ENCODE peak calls at places on chromosome 5, in four cellular contexts. C is HepG2, F is K562, R is GM12878. L is an unnamed sample.

GRCh38 chr5:80665057-80665456 is 10.3 kb upstream of the DHFR start:
- DNase-seq in F (no peak), R (no peak), C (no peak), L (no peak)

GRCh38 chr5:102528600-102528999 is 29.8 kb upstream of the SLCO6A1 start:
- DNase-seq in C (no peak), F (no peak), R (no peak), L (no peak)

GRCh38 chr5:157266286-157267007 is 524 bp downstream of the CYFIP2 start:
- DNase-seq in C (no peak), R (no peak), F (no peak), L (no peak)

GRCh38 chr5:142610176-142611001 is 75.5 kb downstream of the FGF1 start:
- DNase-seq in F (no peak), R (no peak), C (no peak), L (no peak)

GRCh38 chr5:124760608-124761390 is 14.4 kb upstream of the ZNF608 start:
- DNase-seq in F (no peak), R (no peak), C (no peak), L (no peak)

GRCh38 chr5:154236459-154237375 is 46.2 kb downstream of the GALNT10 start:
- DNase-seq in C (no peak), F (no peak), R (no peak), L (no peak)

GRCh38 chr5:14577079-14577725 is 4.4 kb upstream of the OTULINL start:
- DNase-seq in F (no peak), C (no peak), R (no peak), L (no peak)

GRCh38 chr5:160049099-160049498 is 40.2 kb downstream of the TTC1 start:
- DNase-seq in R (no peak), C (no peak), F (no peak), L (no peak)

GRCh38 chr5:81164936-81165335 is 68.2 kb upstream of the CKMT2 start:
- DNase-seq in C (no peak), F (no peak), R (no peak), L (no peak)

GRCh38 chr5:160263326-160263850 is 34.1 kb downstream of the FABP6 start:
- DNase-seq in F (no peak), C (no peak), R (no peak), L (no peak)

GRCh38 chr5:133412661-133413060 is 199.7 kb downstream of the FSTL4 start:
- DNase-seq in C (no peak), R (no peak), F (no peak), L (no peak)
- TF ChIP-seq FOXK2 in C (no peak), R (no peak), F (no peak), L (no peak)

GRCh38 chr5:17966636-17967402 is 332.6 kb downstream of the TAF11L14 start:
- DNase-seq in R (no peak), C (no peak), F (no peak), L (no peak)
- TF ChIP-seq FOXK2 in R (no peak), C (no peak), F (no peak), L (no peak)

GRCh38 chr5:130923543-130924159 is 241.4 kb downstream of the HINT1 start:
- DNase-seq in R (no peak), C (no peak), F (no peak), L (no peak)
- TF ChIP-seq FOXK2 in R (no peak), C (no peak), F (no peak), L (no peak)

GRCh38 chr5:72166070-72166979 is 59.0 kb downstream of the MAP1B start:
- DNase-seq in C (no peak), R (no peak), F (peak; percentile 62), L (peak; percentile 48)
- TF ChIP-seq FOXK2 in C (no peak), R (no peak), F (no peak), L (no peak)

L was measured in HEK293T.